ENCODE peak calls at places on chromosomes 6 and 20, in seven cellular contexts. L, J, V, Z, F, G and M are unnamed samples.

GRCh38 chr20:35891375-35891774 is 62.9 kb downstream of the SCAND1 start:
- DNase-seq in V (peak; percentile 11), L (no peak), G (no peak), F (no peak), Z (no peak), J (no peak), M (no peak)

GRCh38 chr20:46484954-46485353 is 28.4 kb downstream of the ZNF334 start:
- DNase-seq in Z (no peak), J (no peak), G (no peak), F (no peak), V (no peak), L (no peak), M (no peak)

GRCh38 chr6:44217332-44218143 is 812 bp downstream of the MYMX start:
- DNase-seq in Z (no peak), L (no peak), V (peak; percentile 64), G (no peak), J (no peak), F (no peak), M (peak; percentile 86)

GRCh38 chr6:22294301-22294700 is 2.5 kb downstream of the PRL start:
- DNase-seq in F (no peak), Z (no peak), V (no peak), J (no peak), L (no peak), G (no peak), M (no peak)

GRCh38 chr20:41005361-41005729 is 23.3 kb upstream of the TOP1 start:
- DNase-seq in V (peak; percentile 34), J (no peak), G (peak; percentile 57), L (no peak), F (no peak), Z (no peak), M (peak; percentile 91)

GRCh38 chr6:125477849-125478248 is 176.1 kb upstream of the HDDC2 start:
- DNase-seq in V (no peak), L (no peak), J (no peak), G (no peak), Z (no peak), F (no peak), M (no peak)

GRCh38 chr6:44000164-44000842 is 126.9 kb downstream of the MRPL14 start:
- DNase-seq in Z (peak; percentile 48), V (no peak), L (no peak), F (no peak), G (no peak), J (no peak), M (peak; percentile 35)

GRCh38 chr6:82570083-82570482 is 206.5 kb downstream of the TPBG start:
- DNase-seq in Z (no peak), L (no peak), F (no peak), J (no peak), G (no peak), V (no peak), M (no peak)

GRCh38 chr6:146741609-146742008 is 142.8 kb downstream of the ADGB start:
- DNase-seq in G (no peak), J (no peak), Z (no peak), F (no peak), L (no peak), V (no peak), M (no peak)

GRCh38 chr6:25942561-25943147 is 12.2 kb upstream of the SLC17A2 start:
- DNase-seq in F (peak; percentile 16), Z (no peak), J (no peak), L (peak; percentile 6), V (peak; percentile 52), G (no peak), M (no peak)

GRCh38 chr6:11496152-11497060 is 41.1 kb upstream of the TMEM170B start:
- DNase-seq in Z (no peak), L (peak; percentile 62), G (no peak), V (peak; percentile 90), J (peak; percentile 34), F (peak; percentile 37), M (no peak)

GRCh38 chr6:131524695-131525336 is 48.2 kb upstream of the ARG1 start:
- DNase-seq in G (no peak), Z (no peak), L (no peak), V (no peak), J (no peak), F (no peak), M (no peak)

GRCh38 chr6:114049367-114049966 is 78.5 kb upstream of the HDAC2 start:
- DNase-seq in F (no peak), V (no peak), G (no peak), L (no peak), J (no peak), Z (no peak), M (no peak)

GRCh38 chr6:158654498-158654897 is 4.6 kb downstream of the SYTL3 start:
- DNase-seq in L (peak; percentile 28), Z (no peak), G (no peak), V (peak; percentile 87), J (no peak), F (no peak), M (peak; percentile 88)

GRCh38 chr6:122445274-122445673 is 26.3 kb downstream of the SERINC1 start:
- DNase-seq in J (no peak), L (no peak), G (no peak), V (no peak), Z (no peak), F (no peak), M (no peak)

GRCh38 chr6:113103618-113104390 is 753.3 kb upstream of the MARCKS start:
- DNase-seq in Z (no peak), F (peak; percentile 79), G (no peak), L (no peak), V (no peak), J (no peak), M (no peak)

GRCh38 chr6:2827112-2827511 is 14.6 kb downstream of the SERPINB1 start:
- DNase-seq in V (no peak), G (no peak), Z (no peak), J (no peak), F (no peak), L (no peak), M (no peak)

GRCh38 chr6:39343461-39343870 is 21.0 kb upstream of the KCNK16 start:
- DNase-seq in Z (no peak), F (no peak), G (no peak), V (no peak), L (no peak), J (no peak), M (no peak)